ENCODE peak calls at places on chromosomes 3 and 15, in seven cellular contexts. V is fibroblast of lung, S is foreskin keratinocyte, P is IMR-90, Y is transverse colon, C is nephron progenitor cell, Q is GM20000. F is an unnamed sample.
A peak's percentile ranks its signal among the peaks of the same experiment; 100 is the strongest.

GRCh38 chr15:77874071-77874470 is 203.4 kb downstream of the TBC1D2B start:
- DNase-seq in V (no peak), S (no peak), P (no peak), Y (no peak), C (no peak), Q (no peak), F (no peak)

GRCh38 chr3:177338697-177339219 is 141.5 kb upstream of the TBL1XR1 start:
- DNase-seq in V (peak; percentile 51), S (no peak), P (peak; percentile 65), Y (no peak), C (no peak), Q (peak; percentile 39), F (peak; percentile 35)

GRCh38 chr15:33448151-33448550 is 137.4 kb downstream of the RYR3 start:
- DNase-seq in V (no peak), S (no peak), P (no peak), Y (no peak), C (no peak), Q (no peak), F (no peak)

GRCh38 chr15:83835384-83836010 is 181.6 kb downstream of the ADAMTSL3 start:
- DNase-seq in V (no peak), S (no peak), P (no peak), Y (no peak), C (no peak), Q (no peak), F (no peak)

GRCh38 chr15:94259121-94259776 is 27.9 kb downstream of the MCTP2 start:
- DNase-seq in V (peak; percentile 25), S (no peak), P (peak; percentile 47), Y (no peak), C (no peak), Q (no peak), F (no peak)

GRCh38 chr3:162193148-162193547 is 696.5 kb downstream of the OTOL1 start:
- DNase-seq in V (no peak), S (no peak), P (no peak), Y (no peak), C (no peak), Q (no peak), F (no peak)

GRCh38 chr3:177491301-177492031 is 294.2 kb upstream of the TBL1XR1 start:
- DNase-seq in V (peak; percentile 49), S (no peak), P (peak; percentile 41), Y (no peak), C (no peak), Q (no peak), F (no peak)

GRCh38 chr3:176041812-176042211 is 1155.5 kb downstream of the TBL1XR1 start:
- DNase-seq in V (no peak), S (no peak), P (peak; percentile 56), Y (no peak), C (no peak), Q (no peak), F (no peak)

GRCh38 chr3:28791713-28792255 is 443.2 kb upstream of the AZI2 start:
- DNase-seq in V (no peak), S (no peak), P (no peak), Y (no peak), C (no peak), Q (no peak), F (no peak)

DNA sequence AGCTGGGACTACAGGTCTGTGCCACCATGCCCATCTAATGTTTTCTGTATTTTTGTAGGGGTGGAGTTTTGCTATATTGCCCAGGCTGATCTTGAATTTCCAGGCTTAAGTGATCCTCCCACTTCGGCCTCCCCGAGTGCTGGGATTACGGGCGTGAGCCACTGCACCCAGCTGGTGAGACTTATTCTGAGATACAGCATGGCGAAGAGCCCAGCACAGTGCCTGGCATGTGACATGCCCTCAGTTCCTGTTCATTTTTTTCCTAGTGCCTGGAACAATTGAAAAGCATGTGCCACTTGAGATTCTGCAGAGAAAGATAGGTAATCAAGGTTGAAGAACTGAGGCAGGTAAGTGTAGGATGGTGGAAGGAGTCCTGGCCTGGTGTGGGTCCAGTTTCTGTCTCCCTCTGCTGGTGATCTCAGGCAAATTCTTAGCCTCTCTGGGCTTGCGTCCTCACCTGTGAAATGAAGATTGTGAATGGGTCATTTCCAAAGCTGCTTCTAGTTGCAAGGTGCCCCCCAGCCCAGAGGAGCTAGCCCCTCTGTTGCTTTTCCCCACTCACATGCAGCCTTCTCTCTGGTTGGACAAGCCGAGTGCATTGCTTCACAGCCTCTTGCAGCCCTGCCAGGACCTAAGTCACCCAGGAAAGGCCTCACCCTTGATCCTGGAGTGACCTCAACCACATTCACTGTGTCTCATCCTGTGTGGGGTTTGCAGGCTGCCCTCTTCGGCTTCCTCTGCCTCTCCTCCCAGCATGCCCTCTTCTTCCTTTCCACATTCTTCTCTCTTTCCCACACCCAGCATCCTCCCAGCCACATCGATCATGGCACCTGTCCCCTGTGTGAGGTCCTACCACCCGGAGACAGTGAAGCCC is 4.3 kb upstream of the RHCG start:
- DNase-seq in V (no peak), S (no peak), P (no peak), Y (no peak), C (no peak), Q (no peak), F (peak; percentile 23)
- TF ChIP-seq CTCF in V (peak; percentile 21), S (peak; percentile 66), P (peak; percentile 22), Y (no peak), C (peak; percentile 6), Q (no peak), F (peak; percentile 49)

GRCh38 chr15:81152339-81152738 is 18.3 kb downstream of the CFAP161 start:
- DNase-seq in V (no peak), S (no peak), P (no peak), Y (no peak), C (no peak), Q (no peak), F (no peak)
- TF ChIP-seq CTCF in V (no peak), S (peak; percentile 11), P (no peak), Y (no peak), C (no peak), Q (no peak), F (no peak)

GRCh38 chr3:58102976-58103447 is 94.8 kb downstream of the FLNB start:
- DNase-seq in V (no peak), S (peak; percentile 64), P (no peak), Y (no peak), C (no peak), Q (no peak), F (no peak)
- TF ChIP-seq CTCF in V (no peak), S (no peak), P (no peak), Y (no peak), C (no peak), Q (no peak), F (no peak)

DNA sequence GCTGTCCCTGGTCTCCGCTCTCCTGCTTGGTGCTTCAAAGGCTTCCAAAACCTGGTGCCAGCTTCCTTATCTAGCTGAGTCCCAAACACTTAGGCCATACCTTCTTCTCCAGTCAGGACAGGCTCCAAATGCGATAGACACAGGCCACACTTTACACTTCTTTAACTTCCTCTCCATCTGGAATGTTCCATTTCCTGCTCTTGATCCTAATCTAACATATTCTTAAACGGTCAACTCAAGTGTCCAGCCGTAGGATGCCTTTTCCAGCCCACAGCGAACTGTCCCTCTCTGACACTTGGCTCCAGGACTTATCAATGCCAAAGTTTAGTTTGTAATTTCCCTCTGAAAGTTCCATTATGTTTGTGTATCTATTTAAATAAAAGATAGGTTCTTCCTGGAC is 19.2 kb upstream of the PLA2G4F start:
- DNase-seq in V (no peak), S (no peak), P (no peak), Y (no peak), C (no peak), Q (no peak), F (no peak)
- TF ChIP-seq CTCF in V (no peak), S (no peak), P (no peak), Y (no peak), C (no peak), Q (no peak), F (no peak)

GRCh38 chr3:34387831-34388564 is 589.6 kb downstream of the PDCD6IP start:
- DNase-seq in V (no peak), S (no peak), P (no peak), Y (no peak), C (peak; percentile 7), Q (no peak), F (no peak)
- TF ChIP-seq CTCF in V (no peak), S (no peak), P (no peak), Y (no peak), C (no peak), Q (no peak), F (no peak)

DNA sequence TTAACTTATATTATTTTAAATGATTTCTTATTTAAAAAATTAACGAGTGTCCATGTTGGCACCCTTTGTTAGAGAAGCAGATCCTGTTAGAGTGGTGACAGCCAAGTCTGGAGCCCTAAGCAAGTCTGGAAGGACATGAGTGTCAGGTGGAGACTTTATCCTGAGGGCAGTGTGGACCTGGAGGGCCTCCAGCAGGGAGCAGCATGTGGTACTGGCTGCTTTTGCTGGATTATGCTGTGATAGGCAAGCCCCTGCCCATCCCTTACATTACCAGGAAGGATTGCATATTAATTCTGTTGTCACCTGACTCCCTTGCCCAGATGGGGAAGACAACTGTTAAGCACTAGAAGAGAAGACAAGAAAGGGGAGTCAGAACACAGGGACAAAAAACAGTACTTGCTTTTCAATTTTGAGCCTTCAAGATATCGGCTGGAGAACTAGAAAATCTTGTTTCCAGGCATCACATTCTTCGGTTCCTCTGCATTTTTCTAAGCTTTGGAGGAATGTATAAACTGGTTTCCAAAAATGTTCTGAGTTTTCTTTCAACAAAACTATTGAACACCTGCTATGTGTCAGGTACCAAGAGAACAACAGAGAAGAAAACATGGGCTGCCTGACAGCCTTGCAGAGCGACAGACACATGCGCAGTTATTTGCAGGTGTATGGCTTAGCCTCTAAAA is 22.7 kb downstream of the ZNF860 start:
- DNase-seq in V (no peak), S (peak; percentile 29), P (no peak), Y (no peak), C (no peak), Q (no peak), F (peak; percentile 15)
- TF ChIP-seq CTCF in V (no peak), S (peak; percentile 43), P (no peak), Y (no peak), C (no peak), Q (no peak), F (no peak)